ENCODE peak calls at places on chromosomes 1 and 21, in nine cellular contexts. O is fibroblast of lung, B is HepG2, G is foreskin fibroblast, M is glutamatergic neuron, Y is AG10803, L is hepatocyte, W is RWPE1, V is suprapubic skin. F is an unnamed sample.

GRCh38 chr1:147292635-147293251 is 50.3 kb downstream of the CHD1L start:
- DNase-seq in O (peak; percentile 98), B (no peak), G (peak; percentile 96), M (no peak), Y (peak; percentile 94), L (no peak), W (no peak), V (no peak), F (peak; percentile 98)

GRCh38 chr1:202152399-202152798 is 7.9 kb upstream of the ARL8A start:
- DNase-seq in O (no peak), B (no peak), G (no peak), M (no peak), Y (no peak), L (no peak), W (no peak), V (no peak), F (no peak)

GRCh38 chr1:10328534-10328933 is 70.3 kb upstream of the PGD start:
- DNase-seq in O (no peak), B (no peak), G (no peak), M (no peak), Y (no peak), L (no peak), W (no peak), V (no peak), F (no peak)

GRCh38 chr1:61839702-61840101 is 97.4 kb downstream of the PATJ start:
- DNase-seq in O (peak; percentile 77), B (no peak), G (peak; percentile 70), M (no peak), Y (peak; percentile 51), L (no peak), W (peak; percentile 15), V (no peak), F (peak; percentile 70)

GRCh38 chr1:155124503-155125463 is 2.9 kb upstream of the EFNA1 start:
- DNase-seq in O (peak; percentile 29), B (no peak), G (no peak), M (no peak), Y (no peak), L (no peak), W (peak; percentile 79), V (no peak), F (no peak)

GRCh38 chr1:41394918-41395598 is 33.8 kb downstream of the FOXO6 start:
- DNase-seq in O (peak; percentile 25), B (no peak), G (no peak), M (peak; percentile 58), Y (no peak), L (peak; percentile 57), W (no peak), V (no peak), F (no peak)

GRCh38 chr1:233016798-233017197 is 66.4 kb downstream of the NTPCR start:
- DNase-seq in O (no peak), B (no peak), G (no peak), M (no peak), Y (no peak), L (no peak), W (no peak), V (no peak), F (no peak)

GRCh38 chr1:91803847-91804545 is 82.0 kb downstream of the TGFBR3 start:
- DNase-seq in O (no peak), B (no peak), G (peak; percentile 42), M (no peak), Y (no peak), L (no peak), W (peak; percentile 24), V (no peak), F (no peak)

GRCh38 chr21:43331111-43331961 is 95.6 kb downstream of the SIK1 start:
- DNase-seq in O (no peak), B (no peak), G (no peak), M (no peak), Y (no peak), L (no peak), W (no peak), V (no peak), F (no peak)

DNA sequence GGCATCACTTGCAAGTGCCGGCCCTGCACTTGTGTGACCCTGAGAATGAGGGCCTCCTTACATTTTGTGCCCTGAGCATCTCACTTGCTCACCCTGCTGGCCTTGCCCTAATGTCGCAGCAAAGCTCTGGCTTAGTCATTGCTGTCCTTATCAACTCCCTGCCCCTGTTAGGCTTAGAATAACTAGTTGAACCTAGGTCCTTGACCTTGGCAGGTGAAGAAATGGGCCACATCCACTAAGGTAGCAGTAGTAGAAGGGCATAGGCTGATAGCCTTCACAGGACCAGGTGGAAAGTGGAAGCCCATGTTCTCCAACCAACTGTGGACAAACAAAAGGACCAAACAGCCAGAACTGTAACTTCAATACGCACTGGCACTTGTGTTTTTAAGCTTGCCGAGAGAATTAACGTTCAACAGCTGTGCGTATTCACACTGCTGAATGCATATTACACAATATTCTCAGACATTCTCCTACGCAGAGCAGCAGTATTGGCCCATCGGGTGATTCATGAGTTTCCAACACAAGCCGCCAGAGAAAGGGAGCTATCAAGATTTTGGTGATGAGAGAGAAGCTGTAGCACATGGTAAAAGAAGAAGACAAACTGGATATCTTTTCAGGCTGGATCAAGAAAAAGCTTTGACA is 27.7 kb upstream of the PTGFRN start:
- DNase-seq in O (peak; percentile 66), B (peak; percentile 8), G (peak; percentile 91), M (peak; percentile 35), Y (peak; percentile 93), L (peak; percentile 61), W (peak; percentile 67), V (peak; percentile 80), F (peak; percentile 58)
- TF ChIP-seq CTCF in O (peak; percentile 18), B (peak; percentile 48), G (peak; percentile 22), M (no peak), Y (peak; percentile 52), L (peak; percentile 25), W (no peak), V (peak; percentile 36), F (peak; percentile 61)

GRCh38 chr1:109625601-109626560 is 6.2 kb downstream of the AMPD2 start:
- DNase-seq in O (no peak), B (no peak), G (peak; percentile 64), M (peak; percentile 55), Y (no peak), L (no peak), W (no peak), V (no peak), F (no peak)
- TF ChIP-seq CTCF in O (no peak), B (no peak), G (no peak), M (no peak), Y (no peak), L (no peak), W (no peak), V (no peak), F (peak; percentile 25)

DNA sequence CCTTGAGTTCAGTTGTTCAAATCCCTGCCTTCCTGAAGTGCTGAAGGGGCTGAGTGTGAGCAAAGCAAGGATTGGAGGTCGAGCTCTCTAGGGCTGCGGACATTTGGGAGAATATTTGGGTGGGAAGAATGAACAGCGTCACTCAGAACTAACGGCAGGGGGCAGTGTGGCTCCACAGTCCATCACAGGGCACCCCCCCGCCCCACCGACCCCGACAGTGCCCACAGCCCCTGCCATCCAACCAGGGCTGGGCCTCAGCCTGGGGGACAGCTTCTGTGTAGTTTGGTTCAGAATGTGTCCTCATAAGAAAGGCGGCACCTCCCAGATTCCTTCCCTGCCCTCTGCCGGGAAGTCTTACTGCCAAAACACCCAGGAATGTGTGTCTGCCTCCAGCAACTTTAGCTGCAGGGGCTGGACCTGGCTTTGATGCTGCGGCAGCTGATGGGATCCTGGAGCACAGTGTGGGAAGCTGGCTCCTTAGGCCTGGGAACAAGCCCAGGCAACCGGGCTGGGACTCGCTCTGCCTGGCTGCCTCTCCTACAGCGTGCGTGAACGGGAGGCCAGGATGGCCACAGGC is 104.8 kb upstream of the TMPRSS2 start:
- DNase-seq in O (peak; percentile 98), B (peak; percentile 15), G (peak; percentile 93), M (peak; percentile 75), Y (peak; percentile 100), L (peak; percentile 80), W (peak; percentile 91), V (peak; percentile 91), F (peak; percentile 93)
- TF ChIP-seq CTCF in O (peak; percentile 69), B (peak; percentile 87), G (peak; percentile 66), M (peak; percentile 88), Y (peak; percentile 69), L (peak; percentile 86), W (peak; percentile 85), V (peak; percentile 67), F (peak; percentile 94)

DNA sequence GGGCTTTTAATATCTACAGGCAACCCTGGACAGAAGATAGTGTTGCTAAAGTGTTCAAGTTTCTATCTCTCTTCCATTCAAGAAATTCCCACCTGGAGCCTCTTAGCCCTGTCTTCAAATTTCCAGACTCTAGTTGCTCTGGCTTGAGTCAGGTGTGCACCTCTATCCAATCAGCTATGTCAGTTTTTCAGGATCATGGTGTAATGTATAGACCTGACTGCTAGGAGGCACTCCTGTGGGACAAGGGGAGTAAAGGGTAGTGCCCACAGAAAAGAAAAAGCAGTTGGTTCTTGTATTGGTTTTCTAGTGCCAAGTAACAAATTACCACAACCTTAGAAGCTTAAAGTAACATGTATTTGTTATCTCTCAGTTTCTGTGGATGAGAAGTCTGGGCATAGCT is 6.2 kb upstream of the ZRANB2 start:
- DNase-seq in O (no peak), B (no peak), G (no peak), M (no peak), Y (no peak), L (no peak), W (no peak), V (no peak), F (no peak)
- TF ChIP-seq CTCF in O (no peak), B (no peak), G (no peak), M (no peak), Y (no peak), L (no peak), W (no peak), V (no peak), F (peak; percentile 40)

GRCh38 chr1:205524794-205525101 is 20.3 kb downstream of the CDK18 start:
- DNase-seq in O (no peak), B (no peak), G (no peak), M (no peak), Y (no peak), L (no peak), W (no peak), V (no peak), F (no peak)

GRCh38 chr1:205528446-205528886 is 24.0 kb downstream of the CDK18 start:
- DNase-seq in O (no peak), B (no peak), G (peak; percentile 44), M (no peak), Y (no peak), L (no peak), W (no peak), V (no peak), F (no peak)

GRCh38 chr1:205527931-205528330 is 23.5 kb downstream of the CDK18 start:
- DNase-seq in O (no peak), B (no peak), G (no peak), M (no peak), Y (no peak), L (no peak), W (no peak), V (no peak), F (no peak)

GRCh38 chr1:205525495-205526285 is 21.2 kb downstream of the CDK18 start:
- DNase-seq in O (no peak), B (no peak), G (no peak), M (no peak), Y (no peak), L (no peak), W (no peak), V (no peak), F (no peak)

GRCh38 chr1:205526431-205526830 is 22.0 kb downstream of the CDK18 start:
- DNase-seq in O (no peak), B (no peak), G (no peak), M (no peak), Y (no peak), L (no peak), W (no peak), V (no peak), F (no peak)
- TF ChIP-seq CTCF in O (no peak), B (no peak), G (no peak), M (no peak), Y (no peak), L (no peak), W (no peak), V (no peak), F (no peak)

F was measured in HFFc6.